ENCODE peak calls at places on chromosomes 6 and 20, in nine cellular contexts. V is left ventricle myocardium inferior, T is brain microvascular endothelial cell, A is breast epithelium, O is pancreas, K is body of pancreas, I is GM12878, U is lung, E is cardiac muscle cell. M is an unnamed sample.

GRCh38 chr6:70299456-70299855 is 3.4 kb downstream of the COL9A1 start:
- DNase-seq in V (no peak), U (no peak), K (no peak), E (peak; percentile 59), A (no peak), T (peak; percentile 38), I (no peak), O (no peak), M (no peak)

GRCh38 chr6:53945765-53946407 is 151.1 kb downstream of the LRRC1 start:
- DNase-seq in A (no peak), T (no peak), K (no peak), U (no peak), O (no peak), E (no peak), I (no peak), V (no peak), M (no peak)

GRCh38 chr6:23568292-23568691 is 557.7 kb upstream of the NRSN1 start:
- DNase-seq in E (no peak), K (no peak), T (no peak), I (no peak), U (no peak), A (no peak), V (no peak), O (no peak), M (no peak)

GRCh38 chr6:119575721-119576120 is 226.2 kb upstream of the MAN1A1 start:
- DNase-seq in A (no peak), I (no peak), V (no peak), T (peak; percentile 16), O (no peak), U (no peak), E (no peak), K (no peak), M (no peak)

GRCh38 chr20:36462440-36463211 is 78.7 kb upstream of the MYL9 start:
- DNase-seq in E (no peak), A (no peak), I (no peak), K (peak; percentile 61), T (peak; percentile 37), O (no peak), U (no peak), V (peak; percentile 80), M (peak; percentile 42)

GRCh38 chr20:14477125-14477524 is 139.7 kb upstream of the FLRT3 start:
- DNase-seq in U (no peak), K (no peak), T (peak; percentile 57), O (no peak), V (no peak), A (no peak), E (no peak), I (no peak), M (no peak)

GRCh38 chr6:71509142-71509541 is 220.5 kb downstream of the OGFRL1 start:
- DNase-seq in I (no peak), V (no peak), U (no peak), T (no peak), A (no peak), E (no peak), K (no peak), O (no peak), M (no peak)

GRCh38 chr6:139540276-139540675 is 165.8 kb upstream of the CITED2 start:
- DNase-seq in E (no peak), I (peak; percentile 32), K (peak; percentile 28), V (no peak), O (no peak), U (no peak), A (no peak), T (peak; percentile 48), M (no peak)

DNA sequence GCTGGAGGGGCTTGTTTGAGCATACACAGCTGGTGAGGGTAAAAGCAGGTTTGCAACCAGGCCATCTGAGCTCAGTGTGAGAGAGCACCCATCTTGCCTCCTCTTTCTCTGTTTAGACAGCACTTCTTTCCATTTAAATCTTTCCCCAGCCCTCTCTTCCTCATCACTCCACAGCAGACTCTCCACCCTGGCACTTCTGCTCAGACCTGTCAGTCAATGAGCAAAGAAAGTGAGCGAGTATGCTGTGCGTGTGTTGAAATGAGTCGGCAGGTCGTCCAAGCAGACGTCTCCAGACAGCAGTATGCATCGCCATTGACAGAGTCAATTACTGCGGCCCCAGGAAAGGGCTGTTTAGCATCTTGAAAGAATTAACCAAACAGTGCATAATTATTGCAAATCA is 54.7 kb upstream of the KCNG1 start:
- DNase-seq in E (no peak), I (no peak), V (no peak), U (no peak), A (no peak), K (no peak), T (no peak), O (no peak), M (no peak)
- TF ChIP-seq CTCF in E (no peak), I (no peak), V (no peak), U (no peak), A (no peak), K (no peak), T (no peak), O (no peak), M (no peak)

DNA sequence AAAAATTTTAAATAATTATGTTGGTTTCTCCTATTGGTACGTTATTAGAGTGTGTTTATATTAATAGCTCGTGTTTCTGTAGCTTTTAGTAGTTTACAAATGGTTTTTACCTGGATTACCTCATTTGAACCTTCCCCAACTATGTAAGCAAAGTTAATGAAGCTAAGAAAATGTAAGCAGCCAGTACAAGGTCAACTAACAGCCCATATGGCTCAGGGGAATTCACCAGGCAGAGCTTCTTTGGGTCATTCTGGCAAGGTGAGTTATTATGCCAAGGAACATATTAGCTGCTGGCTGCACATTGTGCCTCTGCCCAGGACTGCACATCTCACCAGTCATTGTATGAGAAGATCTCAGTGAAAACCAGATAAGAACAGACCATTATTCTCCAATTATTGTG is 27.0 kb upstream of the MARCKS start:
- DNase-seq in K (peak; percentile 41), E (no peak), I (no peak), A (no peak), V (no peak), O (peak; percentile 33), U (no peak), T (no peak), M (no peak)
- H3K27ac ChIP-seq in K (no peak overlapping the region), E (no peak overlapping the region), I (no peak overlapping the region), A (no peak overlapping the region), V (no peak overlapping the region), O (peak overlapping the region; percentile 51), U (no peak overlapping the region), T (no peak overlapping the region), M (peak overlapping the region; percentile 58)

DNA sequence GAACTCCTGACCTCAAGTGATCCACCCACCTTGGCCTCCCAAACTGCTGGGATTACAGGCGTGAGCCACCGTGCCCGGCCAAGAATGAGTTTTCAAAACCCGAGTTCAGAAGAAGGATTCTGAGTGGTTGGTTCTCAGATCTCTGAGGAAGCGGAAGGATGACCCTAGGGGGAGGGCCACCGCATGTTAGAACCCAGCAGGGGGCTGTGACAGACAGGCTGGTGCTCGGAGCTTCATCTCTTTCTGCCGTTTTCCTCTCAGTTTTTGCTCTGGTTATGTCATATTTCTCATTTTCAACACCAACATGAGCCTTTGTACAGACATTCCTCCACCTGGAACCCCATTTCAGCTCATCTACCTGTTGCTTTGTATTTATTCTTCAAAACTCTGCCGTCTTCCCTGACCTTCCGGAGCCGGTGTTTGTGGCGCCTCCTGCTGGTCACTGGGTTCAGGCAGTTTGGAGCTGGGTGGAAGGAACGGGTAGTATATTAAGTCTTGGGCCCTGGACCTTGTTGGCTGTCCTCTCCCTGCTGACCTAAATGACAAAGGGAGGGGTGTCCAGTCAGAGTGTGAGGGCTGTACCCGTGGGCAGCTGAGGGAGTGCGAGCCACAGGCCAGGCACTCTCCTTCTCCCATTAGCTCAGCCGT is at the start of gene DEFB123:
- DNase-seq in K (no peak), A (no peak), V (no peak), U (no peak), T (no peak), I (no peak), E (no peak), O (no peak), M (no peak)
- TF ChIP-seq CTCF in K (no peak), A (no peak), V (no peak), U (no peak), T (peak; percentile 22), I (peak; percentile 41), E (no peak), O (no peak), M (no peak)

DNA sequence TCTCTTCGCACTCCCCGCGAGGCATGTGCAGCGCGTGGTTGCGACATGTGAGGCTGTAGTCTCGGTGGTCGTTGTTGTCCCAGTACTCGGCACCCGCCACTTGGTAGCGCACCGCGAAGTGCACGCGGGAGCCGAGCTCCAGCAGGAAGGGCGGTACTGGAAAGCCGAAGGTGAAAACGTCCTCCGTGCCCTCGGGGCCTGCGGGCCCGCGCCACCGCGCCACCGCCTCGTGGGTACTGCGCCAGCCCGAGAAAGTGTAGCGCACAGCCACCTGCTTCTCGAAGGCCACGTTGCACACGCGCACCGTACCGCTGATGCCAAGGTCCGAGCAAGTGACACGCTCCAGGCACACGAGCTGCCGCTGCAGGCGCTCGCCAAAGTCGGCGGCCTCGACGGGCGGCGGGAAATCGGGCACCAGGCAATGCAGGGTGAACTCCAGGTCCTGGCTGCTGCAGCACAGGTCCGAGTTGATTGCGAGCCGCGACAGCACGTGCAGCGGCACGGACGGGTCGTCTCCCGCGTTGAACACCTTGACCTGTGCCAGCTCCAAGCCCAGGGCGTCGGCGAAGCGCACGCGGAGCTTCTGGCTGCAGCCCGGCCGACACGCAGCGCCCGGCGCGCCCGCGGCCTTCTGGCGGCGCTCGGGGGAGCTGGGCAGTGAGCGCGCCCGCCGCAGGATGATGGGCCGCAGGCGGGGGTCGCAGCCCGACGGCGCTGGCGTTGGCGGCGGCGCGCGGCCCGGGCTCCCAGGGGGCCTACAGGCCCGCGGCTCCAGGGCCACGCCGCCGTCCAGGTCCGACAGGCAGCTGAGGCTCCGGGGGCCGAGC is 840 bp downstream of the PPP1R3D start:
- DNase-seq in U (no peak), V (peak; percentile 31), E (no peak), K (peak; percentile 21), T (no peak), O (no peak), A (no peak), I (no peak), M (peak; percentile 25)
- H3K27ac ChIP-seq in U (peak overlapping the region; percentile 100), V (peak overlapping the region; percentile 100), E (peak overlapping the region; percentile 97), K (peak overlapping the region; percentile 87), T (peak overlapping the region; percentile 94), O (peak overlapping the region; percentile 93), A (peak overlapping the region; percentile 95), I (peak overlapping the region; percentile 93), M (peak overlapping the region; percentile 98)

GRCh38 chr6:26055670-26056582 is 31.3 kb upstream of the HFE start:
- DNase-seq in E (peak; percentile 90), V (peak; percentile 88), A (peak; percentile 94), O (peak; percentile 88), K (peak; percentile 94), I (peak; percentile 90), T (peak; percentile 82), U (peak; percentile 90), M (peak; percentile 95)
- TF ChIP-seq CTCF in E (no peak), V (no peak), A (peak; percentile 22), O (no peak), K (no peak), I (no peak), T (no peak), U (no peak), M (no peak)

DNA sequence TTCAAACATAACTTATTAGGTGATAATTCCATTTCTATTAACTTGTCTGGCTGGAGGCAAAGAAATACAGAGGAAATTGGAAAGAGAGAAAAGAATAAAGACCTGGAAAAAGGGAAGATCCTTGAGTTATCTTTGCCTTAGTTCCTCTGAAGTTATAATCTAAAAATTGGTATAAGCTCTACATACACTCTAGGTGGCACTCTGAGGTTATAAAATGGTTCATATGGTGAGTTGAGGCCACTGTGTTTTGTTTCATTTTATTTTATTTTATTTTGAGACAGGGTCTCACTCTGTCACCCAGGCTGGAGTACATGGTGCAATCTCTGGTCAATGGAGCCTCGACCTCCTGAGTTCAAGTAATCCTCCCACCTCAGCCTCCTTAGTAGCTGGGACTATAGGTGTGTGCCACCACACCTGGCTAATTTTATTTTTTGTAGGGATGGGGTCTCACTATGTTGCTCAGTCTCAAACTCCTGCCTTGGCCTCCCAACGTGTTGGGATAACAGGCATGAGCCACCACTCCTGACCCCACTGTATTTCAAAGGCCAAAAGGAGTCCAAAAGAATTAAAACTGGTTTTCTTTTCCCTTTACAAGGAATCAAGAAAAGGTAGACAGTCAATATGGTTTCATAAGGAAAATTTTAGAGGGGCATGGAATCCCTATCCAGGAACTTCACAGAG is 19.4 kb downstream of the GPX6 start:
- DNase-seq in E (no peak), V (no peak), T (no peak), I (no peak), A (no peak), U (no peak), O (no peak), K (no peak), M (no peak)
- H3K27ac ChIP-seq in E (no peak overlapping the region), V (no peak overlapping the region), T (no peak overlapping the region), I (no peak overlapping the region), A (no peak overlapping the region), U (no peak overlapping the region), O (no peak overlapping the region), K (no peak overlapping the region), M (no peak overlapping the region)

M was measured in colonic mucosa.